ENCODE peak calls at places on chromosomes 12 and 14, in four cellular contexts. N is endothelial cell of umbilical vein, U is uterus, C is transverse colon. A is an unnamed sample.

GRCh38 chr14:33564774-33565630 is 385.9 kb downstream of the EGLN3 start:
- DNase-seq in N (peak), U (no peak), C (no peak), A (peak)

GRCh38 chr12:14239350-14239934 is 126.0 kb upstream of the ATF7IP start:
- DNase-seq in N (no peak), U (no peak), C (no peak), A (peak)

GRCh38 chr14:22545842-22546721 is 42.9 kb downstream of the DAD1 start:
- DNase-seq in N (peak), U (no peak), C (no peak), A (no peak)

GRCh38 chr12:60094436-60094835 is 498.6 kb downstream of the SLC16A7 start:
- DNase-seq in N (no peak), U (no peak), C (no peak), A (no peak)

GRCh38 chr12:116556356-116556952 is 2.7 kb upstream of the MAP1LC3B2 start:
- DNase-seq in N (no peak), U (no peak), C (no peak), A (no peak)

GRCh38 chr12:76266797-76267196 is 81.4 kb downstream of the BBS10 start:
- DNase-seq in N (peak), U (no peak), C (no peak), A (no peak)

GRCh38 chr12:78306236-78306635 is 475.5 kb downstream of the NAV3 start:
- DNase-seq in N (no peak), U (no peak), C (no peak), A (no peak)

GRCh38 chr14:68458840-68459469 is 333.9 kb downstream of the ZFP36L1 start:
- DNase-seq in N (peak), U (peak), C (peak), A (no peak)

GRCh38 chr12:20950248-20950647 is 139.7 kb downstream of the SLCO1B3 start:
- DNase-seq in N (peak), U (no peak), C (no peak), A (peak)

DNA sequence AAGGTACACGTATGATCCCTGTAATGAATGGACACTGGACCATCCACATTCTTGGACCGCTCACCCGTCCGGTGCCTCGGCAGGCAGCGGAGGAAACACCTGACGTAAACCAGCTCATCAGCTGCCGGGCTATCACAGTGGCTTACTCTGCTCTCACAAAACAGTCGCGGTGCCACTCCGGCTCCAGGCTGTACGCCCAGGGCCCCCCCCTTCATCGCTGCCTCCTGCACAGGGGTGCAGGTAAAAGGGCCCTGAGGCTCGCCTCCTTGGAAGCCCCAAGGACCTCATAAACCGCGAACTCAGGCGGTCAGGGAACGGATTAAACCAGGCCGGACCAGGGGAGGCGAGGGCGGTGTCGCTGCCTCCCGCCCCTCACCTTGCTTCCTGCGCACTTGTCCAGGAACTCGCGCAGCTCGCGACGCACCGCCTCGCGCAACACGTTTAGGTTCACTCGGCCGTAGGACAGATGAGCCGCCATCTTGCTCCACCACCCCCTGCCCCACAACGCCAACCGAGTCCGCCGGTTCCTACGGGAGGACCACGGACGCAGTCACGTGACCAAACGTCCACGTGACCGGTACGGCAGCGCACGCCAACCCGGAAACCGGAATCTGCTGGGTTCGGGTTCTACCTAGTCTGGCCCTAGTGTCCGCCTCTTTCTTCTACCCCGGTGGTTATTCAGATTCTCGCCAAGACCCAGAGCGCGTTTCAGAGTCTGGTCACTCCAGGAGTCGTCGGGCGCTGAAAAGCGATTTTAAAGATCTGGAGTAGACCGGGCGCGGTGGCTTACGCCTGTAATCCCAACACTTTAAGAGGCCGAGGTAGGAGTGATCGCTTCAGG is at the start of gene VPS33A:
- DNase-seq in N (peak), U (peak), C (peak), A (peak)
- TF ChIP-seq POLR2A in N (peak), U (peak), C (peak), A (peak)

DNA sequence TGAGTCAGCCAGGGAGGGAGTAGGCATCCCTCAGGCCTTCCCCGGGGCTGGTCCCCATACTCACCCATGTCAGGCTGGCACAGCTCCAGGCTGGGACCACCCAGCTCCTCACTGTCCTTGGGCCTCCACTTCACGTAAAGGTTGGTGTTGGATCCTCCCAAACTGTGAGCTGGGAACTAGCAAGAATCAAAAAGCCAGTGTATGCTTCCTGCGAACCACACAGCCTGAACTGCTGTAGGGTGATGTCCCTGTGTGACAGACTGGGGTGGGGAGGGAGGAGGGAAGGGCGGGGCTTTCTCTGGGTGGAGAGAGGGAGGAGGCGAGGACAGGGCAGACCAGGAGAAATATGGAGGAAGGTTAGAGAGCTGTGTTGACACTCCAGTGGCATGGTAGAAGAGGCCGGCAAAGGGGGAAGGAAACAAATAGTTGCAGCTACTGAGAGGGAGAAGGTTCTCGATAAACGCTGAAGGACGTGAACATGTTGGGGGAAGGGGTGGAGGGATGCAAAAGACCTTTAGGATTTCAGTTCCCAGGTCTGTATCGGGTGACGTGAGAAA is 6.1 kb upstream of the BAZ2A start:
- DNase-seq in N (peak), U (peak), C (peak), A (peak)
- TF ChIP-seq POLR2A in N (peak), U (peak), C (peak), A (no peak)

DNA sequence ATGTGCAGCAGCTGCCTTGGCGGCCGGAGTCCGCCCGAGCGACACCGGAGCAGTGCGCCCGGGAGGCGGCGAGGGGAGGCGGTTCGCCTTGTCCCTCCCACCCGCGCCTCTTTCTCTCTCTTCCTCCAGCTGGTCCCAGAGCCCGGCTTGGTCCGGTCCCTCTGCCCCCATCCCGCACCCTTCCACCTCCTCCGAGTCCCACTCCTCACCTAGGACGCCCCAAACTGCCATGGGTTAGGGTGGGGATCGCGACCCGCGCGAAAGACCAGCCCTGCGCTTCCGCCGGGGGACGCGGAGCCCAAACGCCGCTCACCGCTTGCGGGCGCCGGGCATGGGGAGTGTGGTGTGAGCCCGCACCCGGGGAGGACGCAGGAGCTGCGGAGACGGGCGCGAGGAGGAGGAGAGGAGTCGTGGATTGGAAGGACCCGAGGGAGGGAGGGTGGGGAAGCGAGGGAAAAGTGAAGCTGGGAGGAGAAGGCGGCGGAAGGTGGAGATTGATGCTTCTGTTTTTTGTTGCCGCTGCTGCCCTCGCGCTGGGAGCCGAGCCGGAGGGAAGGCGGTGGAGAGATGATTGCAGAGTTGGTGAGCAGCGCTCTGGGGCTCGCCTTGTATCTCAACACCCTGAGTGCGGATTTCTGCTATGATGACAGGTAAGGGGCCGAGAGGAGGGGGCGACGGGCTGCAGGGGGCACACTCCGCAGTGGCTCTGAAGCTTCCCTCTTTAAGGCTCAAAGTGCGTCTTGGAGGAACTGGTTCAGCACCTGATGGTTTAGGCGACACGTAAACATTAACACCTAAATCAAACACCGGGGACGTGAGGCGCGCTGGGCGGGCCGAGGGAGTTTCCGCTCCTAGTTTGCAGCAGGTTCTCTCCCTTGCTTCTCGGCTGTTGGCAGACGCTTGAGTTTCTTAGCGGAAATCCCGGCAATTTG is 580 bp downstream of the TMTC2 start:
- DNase-seq in N (no peak), U (peak), C (peak), A (peak)
- TF ChIP-seq POLR2A in N (no peak), U (no peak), C (peak), A (peak)

GRCh38 chr12:33605776-33606175 is 166.2 kb upstream of the SYT10 start:
- DNase-seq in N (no peak), U (no peak), C (no peak), A (peak)

GRCh38 chr12:33614630-33615029 is 175.0 kb upstream of the SYT10 start:
- DNase-seq in N (no peak), U (no peak), C (no peak), A (no peak)

GRCh38 chr12:33609910-33610309 is 170.3 kb upstream of the SYT10 start:
- DNase-seq in N (no peak), U (no peak), C (no peak), A (no peak)
- TF ChIP-seq POLR2A in N (no peak), U (no peak), C (no peak), A (no peak)

GRCh38 chr14:31207287-31207745 is 277 bp downstream of the HECTD1 start:
- DNase-seq in N (no peak), U (no peak), C (no peak), A (no peak)
- TF ChIP-seq POLR2A in N (peak), U (no peak), C (no peak), A (no peak)

GRCh38 chr12:121798807-121799174 is 5.0 kb upstream of the SETD1B start:
- DNase-seq in N (no peak), U (no peak), C (peak), A (no peak)

GRCh38 chr12:121799175-121799841 is 4.5 kb upstream of the SETD1B start:
- DNase-seq in N (peak), U (peak), C (peak), A (peak)

GRCh38 chr12:121800694-121801600 is 2.9 kb upstream of the SETD1B start:
- DNase-seq in N (peak), U (peak), C (peak), A (peak)

GRCh38 chr12:121801601-121802484 is 2.0 kb upstream of the SETD1B start:
- DNase-seq in N (peak), U (no peak), C (no peak), A (peak)

DNA sequence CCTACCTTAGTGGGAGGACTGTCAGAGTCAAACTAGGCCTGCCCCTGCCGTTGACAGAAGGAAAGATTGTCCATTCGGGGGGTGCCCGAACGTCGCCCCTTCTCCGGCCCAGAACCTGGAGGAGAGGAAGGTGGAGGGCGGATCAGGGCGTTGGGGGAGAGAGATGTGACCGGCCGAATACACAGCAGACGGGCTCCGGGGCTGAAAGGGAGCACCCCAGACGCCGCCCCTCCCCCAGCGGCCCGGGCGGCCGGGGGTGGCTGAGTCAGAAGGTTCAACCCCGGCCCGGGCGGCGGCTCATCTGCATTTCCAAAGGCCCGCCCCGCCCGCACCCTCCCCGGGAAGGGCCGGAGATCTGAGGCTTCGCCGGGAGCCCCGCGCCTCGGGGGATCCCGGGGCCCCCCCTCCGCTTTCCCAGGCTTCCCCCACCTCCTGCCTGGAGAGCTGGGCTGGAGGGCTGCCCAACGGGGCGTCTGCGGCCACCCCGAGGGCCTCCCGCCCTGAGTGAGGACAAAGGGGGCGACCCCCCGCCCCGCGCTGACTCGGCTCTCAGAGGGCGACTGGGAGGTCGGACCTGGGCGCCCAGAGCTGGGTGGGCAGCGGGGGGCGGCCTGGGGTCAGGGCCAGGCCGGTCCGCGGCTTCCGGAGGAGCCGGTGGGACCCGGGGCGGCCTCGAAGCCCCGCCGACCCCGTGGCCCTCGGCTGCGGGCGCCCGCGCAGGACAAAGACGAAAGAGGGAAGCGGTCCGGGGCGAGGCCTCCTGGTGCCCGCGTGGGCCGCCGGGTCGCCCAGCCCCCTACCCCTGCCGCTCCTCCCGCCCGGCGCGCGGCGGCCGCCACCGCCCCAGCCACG is 3.7 kb upstream of the SETD1B start:
- DNase-seq in N (peak), U (peak), C (peak), A (peak)
- TF ChIP-seq POLR2A in N (peak), U (peak), C (peak), A (no peak)

DNA sequence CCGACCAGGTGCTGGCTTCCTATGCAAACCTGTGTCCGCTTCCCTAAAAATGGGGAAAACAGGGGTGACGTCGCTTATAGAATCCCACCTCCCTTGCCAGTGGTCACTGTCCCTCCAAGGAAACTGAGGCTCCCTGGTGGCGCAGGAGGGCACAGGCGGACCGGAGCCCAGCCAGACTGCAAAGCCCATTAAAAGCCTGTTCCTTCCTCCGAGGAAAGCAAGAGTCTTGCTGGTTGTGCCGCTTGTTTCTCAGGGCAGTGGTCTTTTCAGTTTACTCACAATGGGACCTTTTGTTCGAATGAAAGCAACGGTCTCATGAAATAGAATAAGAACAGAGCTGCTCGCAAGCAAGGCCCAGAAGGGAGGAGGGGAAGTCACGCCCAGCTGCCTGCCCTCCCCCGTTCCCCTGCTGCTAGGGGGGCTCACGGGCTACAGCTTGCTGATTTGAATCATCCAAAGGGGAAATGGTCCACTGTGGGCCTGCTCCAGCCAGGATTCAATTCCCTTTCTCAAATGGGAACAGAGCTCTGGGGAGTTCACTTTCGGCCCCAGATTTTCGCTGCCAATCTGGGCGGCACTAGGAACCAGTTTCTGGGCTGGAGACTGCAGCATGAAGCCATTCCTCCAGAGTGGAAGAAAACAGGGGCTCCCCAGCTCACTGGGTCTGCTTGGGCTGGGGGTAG is 4.6 kb upstream of the SELPLG start:
- DNase-seq in N (peak), U (peak), C (peak), A (peak)
- TF ChIP-seq POLR2A in N (no peak), U (no peak), C (no peak), A (no peak)